ENCODE peak calls at places on chromosomes 4 and X, in five cellular contexts. G, U, Y, I and M are unnamed samples. For H3K9me3, the result is how much of the 10 kb centered on the place peaks cover.

GRCh38 chr4:184466634-184467033 is 7.7 kb downstream of the IRF2 start:
- DNase-seq in G (no peak), I (no peak), U (no peak), Y (no peak), M (no peak)

GRCh38 chr4:40205259-40206198 is 8.7 kb downstream of the RHOH start:
- DNase-seq in I (no peak), Y (no peak), U (no peak), G (no peak), M (no peak)

GRCh38 chr4:182010876-182011275 is 232.3 kb upstream of the TENM3 start:
- DNase-seq in Y (no peak), G (no peak), I (no peak), U (peak), M (no peak)

GRCh38 chr4:48173055-48173991 is 39.3 kb upstream of the TXK start:
- DNase-seq in G (no peak), I (no peak), U (peak), Y (no peak), M (no peak)

GRCh38 chr4:29051381-29051965 is 1668.7 kb upstream of the PCDH7 start:
- DNase-seq in I (no peak), G (no peak), U (no peak), Y (no peak), M (no peak)

GRCh38 chr4:183362916-183363542 is 40.8 kb upstream of the CLDN24 start:
- DNase-seq in Y (no peak), G (no peak), U (peak), I (no peak), M (no peak)

GRCh38 chrX:106791495-106791894 is 11.0 kb upstream of the TBC1D8B start:
- DNase-seq in I (no peak), Y (no peak), U (peak), G (no peak), M (no peak)

GRCh38 chrX:152810403-152810802 is 20.2 kb downstream of the CETN2 start:
- DNase-seq in Y (no peak), U (peak), G (no peak), I (no peak), M (no peak)

GRCh38 chr4:77927991-77928925 is 65.6 kb downstream of the MRPL1 start:
- DNase-seq in I (no peak), G (no peak), Y (no peak), U (peak), M (no peak)

GRCh38 chrX:87338510-87338909 is 179.1 kb upstream of the KLHL4 start:
- DNase-seq in G (no peak), U (peak), Y (no peak), I (no peak), M (no peak)

GRCh38 chrX:150902434-150903109 is 4.1 kb upstream of the CD99L2 start:
- DNase-seq in I (no peak), Y (no peak), U (no peak), G (no peak), M (no peak)

GRCh38 chr4:24527371-24527770 is 57.0 kb downstream of the DHX15 start:
- DNase-seq in Y (no peak), I (no peak), G (no peak), U (peak), M (no peak)

GRCh38 chr4:188992706-188993105 is 853.5 kb downstream of the TRIML1 start:
- DNase-seq in G (no peak), U (peak), I (no peak), Y (no peak), M (no peak)

GRCh38 chrX:50813843-50814661 is at the start of gene SHROOM4:
- DNase-seq in Y (no peak), G (peak), U (peak), I (no peak), M (no peak)

GRCh38 chrX:74383611-74384010 is 37.7 kb upstream of the SLC16A2 start:
- DNase-seq in U (peak), G (no peak), Y (peak), I (peak), M (no peak)

GRCh38 chr4:109406337-109406931 is 27.2 kb upstream of the SEC24B start:
- DNase-seq in U (peak), G (no peak), Y (peak), I (no peak), M (no peak)

GRCh38 chr4:110869862-110870577 is 247.1 kb upstream of the PITX2 start:
- DNase-seq in U (peak), G (no peak), I (no peak), Y (no peak), M (no peak)

GRCh38 chrX:10512258-10512657 is 108.1 kb downstream of the MID1 start:
- DNase-seq in U (no peak), G (no peak), Y (no peak), I (no peak), M (no peak)

GRCh38 chr4:41426523-41426922 is 111.4 kb upstream of the LIMCH1 start:
- DNase-seq in Y (no peak), G (no peak), U (no peak), I (no peak), M (no peak)

GRCh38 chr4:113145519-113146291 is 96.3 kb downstream of the ANK2 start:
- DNase-seq in U (peak), I (no peak), Y (no peak), G (peak), M (no peak)

GRCh38 chr4:121192500-121192899 is 28.4 kb upstream of the TNIP3 start:
- DNase-seq in Y (no peak), I (no peak), G (no peak), U (peak), M (no peak)

GRCh38 chrX:138745215-138745614 is 33.7 kb upstream of the FGF13 start:
- DNase-seq in I (no peak), U (peak), Y (no peak), G (no peak), M (no peak)

GRCh38 chr4:55256787-55257186 is 89.3 kb upstream of the SRD5A3 start:
- DNase-seq in G (no peak), Y (no peak), I (no peak), U (no peak), M (no peak)

GRCh38 chr4:174154455-174154854 is 129.0 kb downstream of the FBXO8 start:
- DNase-seq in Y (no peak), I (no peak), U (peak), G (no peak), M (no peak)

GRCh38 chrX:57984620-57985019 is 74.4 kb upstream of the ZXDA start:
- DNase-seq in I (no peak), U (no peak), G (no peak), Y (no peak), M (no peak)

GRCh38 chr4:88796545-88796944 is 98.9 kb upstream of the NAP1L5 start:
- DNase-seq in U (no peak), G (no peak), I (no peak), Y (no peak), M (no peak)

GRCh38 chr4:7757501-7758443 is 181.9 kb downstream of the AFAP1 start:
- DNase-seq in Y (no peak), I (no peak), G (peak), U (no peak), M (no peak)

GRCh38 chr4:117817316-117817715 is 217.0 kb upstream of the NDST3 start:
- DNase-seq in G (no peak), I (no peak), Y (no peak), U (no peak), M (no peak)

GRCh38 chr4:76687730-76688441 is 210.1 kb downstream of the SOWAHB start:
- DNase-seq in I (peak), G (no peak), U (no peak), Y (no peak), M (no peak)

GRCh38 chr4:56320293-56320692 is 67.0 kb downstream of the AASDH start:
- DNase-seq in U (peak), I (no peak), Y (no peak), G (no peak), M (no peak)

GRCh38 chrX:129540068-129540653 is at the start of gene OCRL:
- DNase-seq in Y (peak), U (peak), G (peak), I (peak), M (no peak)

GRCh38 chr4:132593717-132594400 is 555.2 kb upstream of the PCDH10 start:
- DNase-seq in G (no peak), U (no peak), I (no peak), Y (no peak), M (no peak)
- H3K9me3 ChIP-seq in G (under half), U (under half), I (under half), Y (under half), M (under half)

DNA sequence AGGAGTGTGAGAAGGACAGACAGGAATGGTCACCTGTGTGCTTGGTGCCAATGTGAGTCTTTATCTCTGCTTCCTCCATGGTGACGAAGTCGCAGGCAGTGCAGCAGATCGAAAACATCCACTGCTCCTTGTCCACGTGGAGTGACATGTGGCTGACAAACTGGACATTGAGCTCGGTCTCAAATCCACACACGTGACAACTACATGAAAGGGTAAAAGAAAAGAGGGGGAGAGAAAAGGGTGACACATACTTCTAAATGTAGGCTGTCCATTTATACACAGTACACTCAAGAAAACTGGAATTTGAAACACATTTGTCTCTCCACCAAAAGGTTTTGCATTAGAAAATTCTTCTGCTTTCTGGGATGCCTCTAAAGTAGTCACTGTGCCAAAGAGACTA is 94.5 kb downstream of the C4orf51 start:
- DNase-seq in Y (no peak), I (no peak), G (no peak), U (no peak), M (no peak)
- H3K9me3 ChIP-seq in Y (under half), I (under half), G (under half), U (under half), M (under half)

DNA sequence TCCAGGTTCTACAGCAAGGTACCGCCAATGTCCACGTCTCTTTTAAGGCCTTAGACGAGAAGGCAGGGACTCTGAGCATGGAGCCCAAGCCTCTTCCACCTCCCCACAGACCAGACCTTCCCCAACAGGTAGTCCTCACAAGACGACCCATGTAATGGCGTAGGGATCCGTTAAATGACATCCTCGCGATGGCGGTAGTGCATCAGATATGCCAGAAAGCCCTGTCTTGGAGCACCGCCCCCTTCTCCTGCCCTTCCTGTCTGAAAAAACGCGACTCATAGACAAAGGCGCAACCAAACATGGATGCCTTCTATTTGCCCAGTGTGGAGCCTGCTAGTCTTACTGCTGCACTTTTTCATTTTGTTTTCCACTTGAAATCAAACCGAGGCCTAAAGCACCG is 185.4 kb downstream of the OR13H1 start:
- DNase-seq in I (no peak), G (peak), Y (no peak), U (no peak), M (no peak)
- H3K9me3 ChIP-seq in I (under half), G (under half), Y (under half), U (under half), M (under half)

GRCh38 chr4:6509587-6509986 is 37.2 kb upstream of the PPP2R2C start:
- DNase-seq in G (no peak), Y (no peak), U (no peak), I (peak), M (no peak)

GRCh38 chr4:6507345-6507744 is 34.9 kb upstream of the PPP2R2C start:
- DNase-seq in I (no peak), U (no peak), Y (no peak), G (no peak), M (no peak)

GRCh38 chr4:6504900-6505496 is 32.6 kb upstream of the PPP2R2C start:
- DNase-seq in Y (no peak), G (no peak), U (peak), I (no peak), M (no peak)

GRCh38 chr4:6502747-6503465 is 30.5 kb upstream of the PPP2R2C start:
- DNase-seq in I (no peak), G (no peak), U (no peak), Y (no peak), M (no peak)

DNA sequence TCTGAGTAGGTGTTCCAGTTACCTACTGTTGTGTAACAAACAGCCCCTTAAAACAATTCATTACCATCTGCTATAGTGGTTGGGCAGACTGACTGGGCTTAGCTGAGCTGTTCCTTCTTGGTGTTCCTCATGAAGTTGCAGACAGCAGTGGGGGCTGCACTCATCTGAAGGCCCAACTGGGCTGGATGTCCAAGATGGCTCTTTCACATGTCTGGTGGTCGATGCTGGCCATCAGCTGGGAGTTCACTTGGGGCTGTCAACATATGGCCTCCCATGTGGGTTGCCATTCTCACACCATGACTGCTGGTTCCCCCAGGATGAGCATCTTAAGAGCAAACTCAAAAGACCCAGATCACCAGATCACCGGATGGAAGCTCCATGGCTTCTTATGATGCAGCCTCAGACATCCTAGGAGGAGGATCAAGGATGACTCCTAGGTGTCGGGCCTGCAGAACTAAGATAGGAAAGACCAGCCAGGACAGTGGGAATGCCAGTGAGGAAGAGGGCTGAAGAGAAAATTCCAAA is 34.3 kb upstream of the PPP2R2C start:
- DNase-seq in U (no peak), G (no peak), I (no peak), Y (no peak), M (no peak)
- H3K9me3 ChIP-seq in U (under half), G (under half), I (under half), Y (under half), M (under half)

DNA sequence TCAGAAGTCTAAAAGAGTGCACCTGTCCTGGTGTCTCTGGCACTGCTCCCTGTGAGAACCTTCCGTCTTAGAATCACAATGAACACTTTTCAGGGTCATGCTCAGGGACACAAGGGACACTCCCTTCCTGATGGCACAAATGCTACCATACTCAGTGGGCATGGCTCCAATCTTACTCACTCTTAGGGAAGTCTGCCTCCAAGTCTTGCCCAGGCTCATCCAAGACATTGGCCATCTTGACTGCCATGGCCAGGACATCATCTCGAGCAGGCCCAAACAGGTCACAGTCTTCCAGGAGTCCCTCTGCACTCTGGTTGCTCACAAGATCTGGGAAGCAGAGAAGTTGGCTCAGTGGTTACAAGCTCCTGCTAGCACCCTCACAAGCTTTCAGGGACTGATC is 8.8 kb downstream of the ZMYM3 start:
- DNase-seq in U (no peak), Y (no peak), G (no peak), I (no peak), M (no peak)
- H3K9me3 ChIP-seq in U (under half), Y (under half), G (under half), I (under half), M (under half)

GRCh38 chr4:26887143-26887542 is 26.5 kb downstream of the STIM2 start:
- DNase-seq in Y (no peak), I (no peak), G (no peak), U (no peak), M (no peak)

GRCh38 chr4:26884486-26884988 is 23.9 kb downstream of the STIM2 start:
- DNase-seq in Y (no peak), U (no peak), G (no peak), I (no peak), M (no peak)

GRCh38 chr4:26885912-26886274 is 25.3 kb downstream of the STIM2 start:
- DNase-seq in Y (no peak), U (no peak), G (no peak), I (no peak), M (no peak)

GRCh38 chr4:26891054-26891453 is 30.4 kb downstream of the STIM2 start:
- DNase-seq in I (no peak), Y (no peak), G (no peak), U (no peak), M (no peak)

DNA sequence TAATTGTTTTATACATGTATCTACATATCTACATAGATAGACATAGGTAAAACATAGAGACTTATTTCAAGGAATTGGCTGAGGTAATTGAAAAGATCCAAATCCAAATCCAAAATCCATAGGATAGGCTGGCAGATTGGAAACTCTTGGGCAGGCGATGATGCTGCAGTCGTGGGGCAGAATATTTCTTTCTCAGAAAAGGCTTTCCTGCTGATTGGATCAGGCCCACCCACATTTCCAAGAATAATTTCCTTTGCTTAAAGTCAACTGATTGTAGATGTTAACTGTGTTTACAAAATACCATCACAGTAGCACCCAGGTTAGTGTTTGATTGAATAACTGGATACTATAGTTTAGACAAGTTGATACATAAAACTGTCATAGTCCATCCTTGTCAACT is 27.2 kb downstream of the STIM2 start:
- DNase-seq in Y (no peak), U (no peak), G (no peak), I (no peak), M (no peak)
- H3K9me3 ChIP-seq in Y (under half), U (under half), G (under half), I (under half), M (under half)

GRCh38 chr4:67615119-67615518 is 56.6 kb downstream of the STAP1 start:
- DNase-seq in I (no peak), U (no peak), G (no peak), Y (no peak), M (no peak)

GRCh38 chr4:67614186-67614585 is 55.7 kb downstream of the STAP1 start:
- DNase-seq in U (no peak), I (no peak), G (no peak), Y (no peak), M (no peak)

GRCh38 chr4:67616478-67616877 is 58.0 kb downstream of the STAP1 start:
- DNase-seq in U (no peak), Y (no peak), I (peak), G (no peak), M (no peak)
- H3K9me3 ChIP-seq in U (under half), Y (under half), I (under half), G (under half), M (under half)